ENCODE peak calls at places on chromosomes 13 and 19, in four cellular contexts. H is H1, F is RWPE2, G is ovary. T is an unnamed sample.
A peak's percentile ranks its signal among the peaks of the same experiment; 100 is the strongest.

GRCh38 chr13:109427148-109427547 is 359.2 kb downstream of the IRS2 start:
- DNase-seq in G (no peak), H (no peak), F (no peak), T (no peak)

GRCh38 chr13:75223981-75224742 is 257.8 kb downstream of the TBC1D4 start:
- DNase-seq in H (no peak), G (no peak), F (no peak), T (no peak)

GRCh38 chr13:85462792-85463425 is 336.3 kb downstream of the SLITRK6 start:
- DNase-seq in H (no peak), G (no peak), F (no peak), T (no peak)

GRCh38 chr13:76293346-76293745 is 592.9 kb downstream of the KCTD12 start:
- DNase-seq in G (no peak), H (no peak), F (no peak), T (peak; percentile 36)

GRCh38 chr19:54325194-54325621 is 12.2 kb upstream of the LILRA5 start:
- DNase-seq in F (no peak), H (peak; percentile 65), G (no peak), T (no peak)

GRCh38 chr13:80039000-80039399 is 301.9 kb downstream of the SPRY2 start:
- DNase-seq in F (no peak), G (no peak), H (no peak), T (no peak)

GRCh38 chr19:17605761-17606745 is 50.6 kb downstream of the COLGALT1 start:
- DNase-seq in F (peak; percentile 96), G (peak; percentile 86), H (peak; percentile 98), T (peak; percentile 5)

GRCh38 chr13:42073683-42074082 is 25.2 kb downstream of the DGKH start:
- DNase-seq in H (no peak), G (no peak), F (no peak), T (no peak)

GRCh38 chr13:59584101-59584500 is 579.6 kb downstream of the DIAPH3 start:
- DNase-seq in F (no peak), H (no peak), G (no peak), T (no peak)

GRCh38 chr19:50922316-50922853 is 11.2 kb upstream of the KLK4 start:
- DNase-seq in G (peak; percentile 51), H (peak; percentile 87), F (no peak), T (peak; percentile 37)

GRCh38 chr19:47779524-47780214 is 1.2 kb downstream of the SELENOW start:
- DNase-seq in F (no peak), H (no peak), G (peak; percentile 55), T (no peak)

GRCh38 chr19:4714016-4714415 is 9.6 kb downstream of the DPP9 start:
- DNase-seq in F (no peak), G (no peak), H (no peak), T (no peak)

GRCh38 chr19:41702208-41702651 is 6.2 kb upstream of the CEACAM5 start:
- DNase-seq in H (no peak), F (no peak), G (no peak), T (no peak)

GRCh38 chr19:51664997-51665396 is 18.4 kb upstream of the SIGLEC14 start:
- DNase-seq in H (no peak), G (no peak), F (no peak), T (no peak)

GRCh38 chr13:42041017-42041683 is 7.3 kb upstream of the DGKH start:
- DNase-seq in G (peak; percentile 57), H (peak; percentile 73), F (no peak), T (no peak)

GRCh38 chr13:79404985-79405384 is 1.1 kb downstream of the RBM26 start:
- DNase-seq in G (no peak), H (no peak), F (no peak), T (no peak)

GRCh38 chr13:38657191-38657590 is 29.7 kb upstream of the FREM2 start:
- DNase-seq in H (no peak), G (no peak), F (no peak), T (no peak)

GRCh38 chr19:55440411-55441105 is 2.5 kb downstream of the SHISA7 start:
- DNase-seq in F (no peak), H (peak; percentile 96), G (no peak), T (no peak)

GRCh38 chr19:725461-726089 is 16.8 kb downstream of the PALM start:
- DNase-seq in F (no peak), G (no peak), H (no peak), T (no peak)

GRCh38 chr13:44972956-44973581 is 16.2 kb downstream of the NUFIP1 start:
- DNase-seq in H (no peak), F (no peak), G (no peak), T (no peak)

GRCh38 chr13:95745752-95746151 is 68.8 kb downstream of the DNAJC3 start:
- DNase-seq in F (no peak), G (no peak), H (no peak), T (no peak)

GRCh38 chr19:7987084-7987768 is 18.2 kb downstream of the ELAVL1 start:
- DNase-seq in F (no peak), G (no peak), H (no peak), T (no peak)

GRCh38 chr19:16886305-16886880 is 2.4 kb upstream of the F2RL3 start:
- DNase-seq in F (no peak), G (no peak), H (no peak), T (no peak)

GRCh38 chr13:80276371-80277289 is 64.3 kb downstream of the SPRY2 start:
- DNase-seq in G (no peak), H (no peak), F (no peak), T (no peak)

GRCh38 chr13:48653074-48654054 is at the start of gene CYSLTR2:
- DNase-seq in F (no peak), G (no peak), H (no peak), T (no peak)

GRCh38 chr13:59477011-59477410 is 686.7 kb downstream of the DIAPH3 start:
- DNase-seq in H (no peak), G (no peak), F (no peak), T (no peak)

GRCh38 chr13:109275848-109276247 is 510.5 kb downstream of the IRS2 start:
- DNase-seq in F (no peak), G (no peak), H (no peak), T (no peak)

GRCh38 chr13:110312669-110313031 is 5.6 kb downstream of the COL4A2 start:
- DNase-seq in H (no peak), F (no peak), G (no peak), T (no peak)

GRCh38 chr13:32255744-32256120 is 59.4 kb downstream of the ZAR1L start:
- DNase-seq in G (no peak), H (no peak), F (no peak), T (no peak)

GRCh38 chr13:51906581-51906980 is 44.8 kb downstream of the CCDC70 start:
- DNase-seq in G (no peak), F (no peak), H (no peak), T (no peak)

DNA sequence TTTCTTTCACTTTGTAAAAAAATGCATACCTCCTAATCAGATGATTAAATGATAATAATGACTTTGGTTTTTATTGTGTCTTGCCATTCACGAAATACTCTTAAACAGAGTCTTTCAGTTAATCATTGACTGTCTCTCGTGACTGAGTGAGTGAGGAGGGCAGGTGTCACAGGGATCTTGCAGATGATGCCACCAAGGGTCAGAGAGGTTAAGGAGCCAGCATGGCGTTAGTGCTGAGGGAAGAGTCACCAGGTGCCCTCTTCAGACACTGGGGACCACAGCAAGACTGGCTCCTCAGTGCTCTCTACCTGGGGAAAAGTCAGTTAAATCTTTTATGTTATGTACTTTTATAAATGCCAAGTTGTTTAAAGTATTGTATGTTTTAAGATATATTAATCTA is 8.1 kb downstream of the GPATCH1 start:
- DNase-seq in G (no peak), F (no peak), H (no peak), T (no peak)
- TF ChIP-seq CTCF in G (no peak), F (no peak), H (no peak), T (no peak)

DNA sequence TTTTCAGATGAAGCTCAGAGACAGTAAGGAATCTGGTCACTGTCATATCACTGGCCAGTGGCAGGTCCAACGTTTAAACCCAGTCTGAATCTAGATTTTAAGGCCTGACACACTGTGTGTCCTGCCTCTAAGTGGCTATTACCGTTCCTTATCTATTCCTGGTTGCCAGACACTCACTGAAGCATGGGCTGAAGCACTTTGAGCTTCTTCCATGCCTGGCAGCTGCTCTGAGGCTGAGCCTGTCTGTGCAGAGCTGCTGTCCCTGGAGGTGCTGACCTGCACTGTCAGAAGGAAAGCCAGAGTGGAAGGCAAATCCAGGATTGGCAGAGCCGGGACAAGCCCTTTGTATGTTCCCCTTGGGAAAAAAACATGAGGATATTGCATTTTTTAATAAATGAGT is 109.2 kb upstream of the SLC7A1 start:
- DNase-seq in G (no peak), H (no peak), F (no peak), T (no peak)
- TF ChIP-seq CTCF in G (no peak), H (no peak), F (no peak), T (no peak)

DNA sequence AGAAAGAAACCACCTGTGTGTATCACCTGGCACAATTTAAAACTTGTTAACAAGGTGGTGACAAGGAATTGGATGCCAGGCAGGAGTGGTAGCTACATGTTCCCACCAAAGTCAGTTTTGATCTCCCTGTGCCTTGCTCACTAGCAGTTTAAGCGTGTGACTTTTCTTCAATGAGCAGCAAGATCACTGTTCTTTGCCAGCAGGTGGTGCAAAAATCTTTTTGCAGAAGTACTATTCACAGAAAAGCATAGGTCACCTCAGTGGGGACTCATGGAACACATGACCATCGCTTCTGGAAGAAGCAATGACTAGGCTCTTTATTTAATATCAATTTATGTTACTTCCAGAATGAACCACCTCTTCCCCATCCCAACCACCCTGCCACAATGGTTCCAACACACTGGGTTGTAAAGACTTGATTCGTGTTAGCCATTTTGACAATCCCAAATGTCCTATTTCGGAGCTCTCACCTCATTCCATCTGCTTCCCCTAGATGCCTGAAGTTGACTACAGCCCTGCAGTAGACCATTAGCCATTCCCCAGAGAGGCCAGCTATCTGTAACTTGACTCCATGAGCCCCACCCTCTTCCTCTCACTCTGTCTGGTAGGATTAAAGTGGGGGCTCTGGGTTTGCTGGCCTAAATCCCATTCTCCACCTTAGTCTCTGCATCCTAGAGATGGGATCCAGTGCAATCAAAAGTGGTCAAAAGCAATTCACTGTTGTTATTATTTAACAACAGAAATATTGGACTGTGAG is 59.1 kb upstream of the TNFRSF19 start:
- DNase-seq in G (no peak), H (no peak), F (no peak), T (no peak)
- TF ChIP-seq CTCF in G (no peak), H (no peak), F (no peak), T (no peak)

GRCh38 chr19:39411006-39411831 is 1.2 kb upstream of the PLEKHG2 start:
- DNase-seq in H (peak; percentile 52), F (no peak), G (no peak), T (peak; percentile 67)

GRCh38 chr19:39408392-39409206 is 2.0 kb downstream of the ZFP36 start:
- DNase-seq in H (peak; percentile 49), G (no peak), F (no peak), T (no peak)

GRCh38 chr19:39410620-39411005 is 1.9 kb upstream of the PLEKHG2 start:
- DNase-seq in H (peak; percentile 32), G (no peak), F (no peak), T (no peak)

GRCh38 chr19:39409207-39409885 is 2.7 kb downstream of the ZFP36 start:
- DNase-seq in H (peak; percentile 94), F (peak; percentile 99), G (peak; percentile 91), T (no peak)

DNA sequence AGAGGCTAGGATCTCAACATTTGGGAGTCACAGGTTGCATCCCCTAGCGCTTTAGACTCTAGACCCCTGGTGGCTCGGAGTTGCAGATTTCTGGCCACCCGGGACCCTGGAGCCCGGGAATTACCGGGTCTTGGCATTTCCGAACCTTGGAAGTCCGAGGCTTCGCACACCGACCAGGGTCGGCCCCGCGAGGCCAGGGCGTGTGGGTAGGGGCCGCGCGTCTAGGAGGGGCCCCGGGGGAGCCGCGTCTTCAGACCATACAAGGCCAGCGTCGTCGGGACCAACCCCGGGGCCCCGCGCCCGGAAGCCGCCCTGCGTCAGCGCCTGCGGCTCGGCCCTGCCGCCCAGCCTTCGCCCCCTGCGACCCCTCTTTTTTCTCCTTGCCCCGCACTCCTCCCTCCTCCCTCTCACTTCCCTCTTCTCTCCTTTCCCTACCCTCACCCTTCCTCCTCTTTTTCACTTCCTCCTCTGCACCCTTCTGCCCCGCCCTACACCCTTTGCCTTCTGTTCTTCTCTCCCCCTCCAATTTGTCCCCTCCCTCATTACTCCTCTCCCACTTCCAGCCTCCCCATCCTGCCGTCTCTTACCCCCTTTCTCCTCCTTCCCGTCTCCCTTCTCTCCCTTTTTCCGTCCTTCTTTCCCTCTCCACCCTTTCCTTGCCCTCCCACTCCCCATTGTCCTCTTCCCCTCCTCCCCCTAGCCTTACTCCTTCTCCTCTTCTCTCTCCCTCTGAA is 2.4 kb upstream of the PLEKHG2 start:
- DNase-seq in G (peak; percentile 83), F (no peak), H (peak; percentile 67), T (no peak)
- TF ChIP-seq CTCF in G (no peak), F (no peak), H (no peak), T (no peak)

T was measured in AG09319.